ENCODE peak calls at places on chromosomes 1 and 21, in six cellular contexts. Z is K562, Q is HL-60, S is H1, X is GM12878, T is HepG2. U is an unnamed sample.

GRCh38 chr1:12150456-12151200 is 16.2 kb upstream of the TNFRSF1B start:
- DNase-seq in X (no peak), S (no peak), Q (peak), T (no peak), Z (no peak), U (no peak)

GRCh38 chr1:84840346-84840745 is 52.7 kb downstream of the LPAR3 start:
- DNase-seq in T (no peak), Z (no peak), X (no peak), Q (no peak), S (no peak), U (no peak)

GRCh38 chr1:54122131-54122751 is 30.6 kb downstream of the CDCP2 start:
- DNase-seq in T (no peak), Q (no peak), X (no peak), Z (no peak), S (no peak), U (no peak)

GRCh38 chr21:31612889-31613785 is 46.4 kb upstream of the SOD1 start:
- DNase-seq in X (no peak), Z (no peak), S (no peak), T (no peak), Q (no peak), U (no peak)

GRCh38 chr1:58975888-58976287 is 192.0 kb upstream of the JUN start:
- DNase-seq in X (no peak), T (no peak), Q (peak), Z (peak), S (no peak), U (no peak)

GRCh38 chr1:76379506-76379905 is 305.0 kb downstream of the ST6GALNAC3 start:
- DNase-seq in S (no peak), X (no peak), Z (no peak), Q (no peak), T (no peak), U (no peak)

GRCh38 chr1:173355281-173356031 is 121.7 kb upstream of the PRDX6 start:
- DNase-seq in X (peak), S (no peak), Z (peak), Q (no peak), T (no peak), U (no peak)

GRCh38 chr21:29145837-29146453 is 15.5 kb downstream of the MAP3K7CL start:
- DNase-seq in S (no peak), X (no peak), Z (no peak), Q (no peak), T (no peak), U (no peak)

GRCh38 chr1:43035821-43036456 is 77.3 kb upstream of the SLC2A1 start:
- DNase-seq in T (peak), X (no peak), Z (no peak), Q (no peak), S (no peak), U (no peak)

GRCh38 chr1:206464456-206464964 is 5.8 kb upstream of the IKBKE start:
- DNase-seq in S (no peak), Q (no peak), Z (peak), X (no peak), T (no peak), U (no peak)

GRCh38 chr1:222461941-222462340 is 86.0 kb downstream of the HHIPL2 start:
- DNase-seq in Z (no peak), Q (no peak), S (no peak), T (no peak), X (no peak), U (no peak)

GRCh38 chr1:56033321-56034037 is 545.9 kb downstream of the PLPP3 start:
- DNase-seq in X (no peak), Z (no peak), Q (no peak), S (no peak), T (no peak), U (no peak)

GRCh38 chr1:89465201-89465600 is 59.4 kb upstream of the LRRC8B start:
- DNase-seq in T (no peak), Q (peak), X (no peak), S (no peak), Z (no peak), U (no peak)

GRCh38 chr1:205259361-205259832 is 31.7 kb downstream of the TMCC2 start:
- DNase-seq in Z (no peak), T (no peak), X (no peak), S (no peak), Q (no peak), U (no peak)

GRCh38 chr1:48093696-48094518 is 96.7 kb upstream of the TRABD2B start:
- DNase-seq in Z (peak), T (peak), Q (peak), S (peak), X (no peak), U (peak)

GRCh38 chr1:100930494-100930893 is 34.6 kb downstream of the SLC30A7 start:
- DNase-seq in Z (no peak), X (no peak), Q (no peak), T (no peak), S (no peak), U (no peak)

GRCh38 chr1:16082283-16083038 is 9.0 kb upstream of the FAM131C start:
- DNase-seq in S (peak), Z (peak), X (no peak), Q (peak), T (peak), U (peak)

GRCh38 chr1:10900691-10901090 is 104.2 kb upstream of the CASZ1 start:
- DNase-seq in Q (no peak), X (no peak), T (peak), Z (no peak), S (peak), U (no peak)

GRCh38 chr1:19708558-19708957 is 43.9 kb downstream of the HTR6 start:
- DNase-seq in Z (peak), S (no peak), Q (no peak), X (no peak), T (no peak), U (no peak)

GRCh38 chr21:31564439-31564838 is 95.1 kb upstream of the SOD1 start:
- DNase-seq in Z (no peak), Q (no peak), T (no peak), X (no peak), S (no peak), U (no peak)

GRCh38 chr21:33149166-33149565 is 79.2 kb downstream of the OLIG1 start:
- DNase-seq in Q (no peak), Z (no peak), S (no peak), X (no peak), T (no peak), U (no peak)

GRCh38 chr21:45341779-45342178 is 54.1 kb upstream of the POFUT2 start:
- DNase-seq in X (no peak), S (no peak), Z (no peak), T (no peak), Q (no peak), U (no peak)

GRCh38 chr1:2213576-2214505 is 14.3 kb upstream of the SKI start:
- DNase-seq in S (no peak), X (no peak), T (no peak), Z (no peak), Q (no peak), U (no peak)

GRCh38 chr1:169618367-169618766 is 11.6 kb downstream of the SELP start:
- DNase-seq in X (no peak), S (no peak), Z (no peak), Q (no peak), T (no peak), U (no peak)

GRCh38 chr1:248759644-248760043 is 4.1 kb upstream of the LYPD8 start:
- DNase-seq in Z (no peak), T (no peak), X (no peak), S (no peak), Q (no peak), U (no peak)

GRCh38 chr1:200260587-200261335 is 149.1 kb downstream of the ZNF281 start:
- DNase-seq in Q (no peak), Z (no peak), T (peak), S (no peak), X (no peak), U (no peak)

DNA sequence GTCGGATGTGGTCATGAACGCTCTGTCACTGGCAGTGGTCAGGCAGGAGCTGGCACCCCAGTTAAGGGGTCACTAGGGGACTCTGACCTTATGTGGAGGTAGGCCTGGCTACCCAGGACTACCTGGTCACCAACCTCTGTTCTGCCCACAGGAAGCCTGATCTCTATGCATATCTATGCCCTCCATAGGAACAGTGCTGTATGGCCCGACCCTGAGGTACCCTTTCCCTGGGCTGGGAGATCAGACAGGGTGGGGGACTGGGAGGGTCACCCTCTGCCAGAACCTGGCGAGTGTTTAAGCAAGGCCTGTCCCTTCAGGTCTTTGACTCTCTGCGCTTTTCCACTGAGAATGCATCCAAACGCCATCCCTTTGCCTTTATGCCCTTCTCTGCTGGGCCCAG is 19.0 kb downstream of the CYP4B1 start:
- DNase-seq in T (no peak), Q (no peak), S (no peak), Z (no peak), X (no peak), U (no peak)
- TF ChIP-seq GABPA in T (no peak), Q (no peak), S (no peak), Z (no peak), X (no peak), U (no peak)

DNA sequence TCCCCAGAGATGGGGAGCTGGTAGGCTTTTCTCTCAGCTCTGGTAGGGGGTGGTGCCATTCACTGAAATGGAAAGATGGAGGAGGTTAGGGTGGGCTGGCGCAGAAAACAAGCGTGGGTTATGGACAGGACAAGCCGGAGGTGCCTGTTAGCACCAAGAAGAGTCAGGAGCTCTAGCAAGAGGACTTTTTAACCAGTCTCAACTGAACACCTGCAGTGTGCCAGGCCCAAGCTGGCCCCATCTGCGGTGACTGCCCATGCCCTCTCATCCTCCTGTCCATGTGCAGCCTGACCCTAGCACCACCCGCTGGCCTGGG is 254.4 kb downstream of the RHOU start:
- DNase-seq in Q (no peak), Z (no peak), S (no peak), T (no peak), X (no peak), U (no peak)
- H3K27ac ChIP-seq in Q (peak), Z (no peak), S (no peak), T (no peak), X (no peak), U (peak)

GRCh38 chr1:157196245-157196543 is 58.0 kb upstream of the ETV3 start:
- DNase-seq in Z (no peak), X (no peak), Q (no peak), S (no peak), T (no peak), U (no peak)
- TF ChIP-seq GABPA in Z (no peak), X (no peak), Q (no peak), S (no peak), T (no peak), U (no peak)

DNA sequence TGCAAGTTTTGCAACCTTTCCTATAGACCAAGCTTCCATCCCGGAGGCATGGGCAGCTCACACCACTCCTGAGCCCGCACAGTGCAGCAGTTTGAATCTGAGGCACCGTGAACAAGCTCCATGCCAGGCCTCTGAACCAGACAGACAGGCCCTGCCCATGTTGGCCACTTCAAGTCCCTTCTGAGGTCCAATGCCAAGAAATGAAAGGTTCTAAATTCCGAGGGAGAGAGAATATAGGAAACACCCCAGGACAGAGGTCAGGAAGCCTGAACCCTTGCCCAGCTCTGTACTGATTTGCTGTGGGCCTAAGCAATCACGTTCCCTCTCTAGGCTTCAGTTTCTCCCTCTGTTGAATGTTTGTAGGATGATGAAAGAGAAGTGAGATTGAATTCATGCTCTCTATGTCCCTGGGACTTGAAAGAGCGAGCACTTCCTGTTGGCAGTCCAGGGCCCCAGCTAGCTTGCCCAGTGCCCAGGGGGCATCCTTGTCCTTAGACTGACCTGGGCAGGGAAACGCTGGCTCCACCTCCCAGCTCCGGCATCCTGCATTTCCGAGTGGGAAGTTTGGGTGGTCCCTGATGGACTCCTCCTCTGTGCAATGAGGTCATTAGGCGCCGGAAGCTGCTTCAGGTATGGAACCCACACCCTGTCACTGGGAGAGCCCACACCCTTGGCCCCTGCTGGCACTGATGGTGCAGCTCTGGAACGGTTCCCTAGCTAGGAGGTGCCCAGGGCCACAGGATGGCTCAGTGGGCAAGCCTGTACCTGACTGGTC is 242.4 kb upstream of the TMEM51 start:
- DNase-seq in S (no peak), Z (no peak), X (no peak), T (no peak), Q (no peak), U (no peak)
- H3K27ac ChIP-seq in S (no peak), Z (no peak), X (no peak), T (no peak), Q (no peak), U (no peak)

GRCh38 chr1:246647113-246647512 is 77.1 kb upstream of the SCCPDH start:
- DNase-seq in Z (peak), Q (no peak), X (no peak), T (no peak), S (peak), U (peak)
- TF ChIP-seq GABPA in Z (no peak), Q (no peak), X (no peak), T (no peak), S (no peak), U (no peak)

DNA sequence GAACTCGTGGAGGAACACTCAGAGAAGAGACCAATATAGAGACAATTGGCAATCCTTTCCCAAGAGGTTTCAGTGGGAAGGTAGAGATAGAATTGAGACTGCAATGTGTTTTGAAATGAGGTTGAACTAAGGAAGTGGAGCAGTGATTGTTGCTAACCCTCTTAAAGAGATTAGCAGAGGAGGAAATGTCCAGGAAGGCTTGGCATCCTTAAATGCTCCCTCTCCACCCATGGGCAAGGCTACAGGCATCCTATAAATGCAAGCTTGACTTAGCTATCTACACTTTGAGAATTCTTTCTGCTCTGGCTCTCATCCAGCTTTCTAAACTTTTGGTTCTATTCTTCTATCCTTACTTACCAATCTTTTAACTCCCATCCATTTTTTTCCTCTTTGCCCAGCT is 30.3 kb upstream of the XPR1 start:
- DNase-seq in X (no peak), S (no peak), T (no peak), Z (no peak), Q (no peak), U (no peak)
- H3K27ac ChIP-seq in X (no peak), S (no peak), T (no peak), Z (no peak), Q (no peak), U (no peak)

DNA sequence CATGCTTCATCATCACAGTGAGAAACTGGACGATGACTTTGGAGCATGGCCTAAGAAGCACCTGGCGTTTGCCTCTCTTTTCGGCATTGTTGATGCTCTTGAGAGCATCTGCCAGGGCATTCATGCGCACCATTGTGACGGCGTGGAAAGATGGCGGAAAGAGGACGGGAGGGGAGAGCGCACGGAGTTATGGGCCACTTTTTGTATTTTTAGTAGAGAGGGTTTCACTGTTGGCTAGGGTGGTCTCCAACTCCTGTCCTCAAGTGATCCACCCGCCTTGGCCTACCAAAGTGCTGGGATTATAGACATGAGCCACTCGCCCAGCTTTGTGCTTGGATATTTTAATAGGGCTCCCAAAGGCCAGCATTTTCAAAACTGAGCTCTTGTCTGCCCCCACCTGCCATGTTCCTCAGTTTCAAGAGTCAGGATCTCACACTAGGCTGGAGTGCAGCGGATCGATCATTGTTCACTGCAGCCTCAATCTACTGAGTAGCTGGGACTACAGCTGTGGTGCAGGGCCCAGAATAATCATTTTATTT is 5.3 kb downstream of the RPS8 start:
- DNase-seq in Q (no peak), Z (no peak), S (no peak), T (no peak), X (no peak), U (no peak)
- TF ChIP-seq GABPA in Q (no peak), Z (no peak), S (no peak), T (no peak), X (no peak), U (no peak)

GRCh38 chr1:39228263-39228662 is 23.8 kb downstream of the MACF1 start:
- DNase-seq in X (no peak), T (no peak), Q (no peak), S (no peak), Z (no peak), U (no peak)
- H3K27ac ChIP-seq in X (no peak), T (no peak), Q (no peak), S (no peak), Z (no peak), U (no peak)

GRCh38 chr1:94621392-94621791 is 79.8 kb upstream of the F3 start:
- DNase-seq in Q (no peak), X (no peak), S (no peak), T (no peak), Z (peak), U (peak)
- TF ChIP-seq GABPA in Q (no peak), X (no peak), S (no peak), T (no peak), Z (no peak), U (no peak)

DNA sequence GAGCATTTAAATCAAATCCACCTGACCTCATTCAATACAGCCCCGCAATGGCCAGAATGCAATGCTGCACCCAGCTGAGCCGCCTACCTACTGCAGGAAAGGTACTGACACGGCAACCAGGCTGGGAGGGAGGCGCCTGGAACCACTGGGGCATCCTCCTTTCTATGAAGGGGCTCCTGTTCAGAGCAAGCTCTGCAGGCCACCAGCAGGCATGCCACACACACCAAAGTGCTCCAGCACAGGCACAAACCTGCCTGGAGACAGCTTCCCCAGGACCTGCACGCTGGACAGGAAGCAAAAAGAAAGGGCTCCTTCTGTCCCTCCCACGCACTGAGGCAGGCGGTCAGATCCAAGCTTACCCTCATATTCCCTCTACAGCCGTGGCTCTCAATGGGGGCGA is 21.2 kb downstream of the CTNNBIP1 start:
- DNase-seq in Q (no peak), S (no peak), T (no peak), Z (no peak), X (no peak), U (no peak)
- H3K27ac ChIP-seq in Q (peak), S (no peak), T (no peak), Z (no peak), X (peak), U (no peak)

U was measured in SK-N-SH.